ENCODE peak calls at places on chromosomes 5 and 9, in four cellular contexts. G, X, W and F are unnamed samples.

GRCh38 chr5:97002983-97003382 is 67.1 kb downstream of the LNPEP start:
- ATAC-seq in G (no peak), X (no peak), W (no peak), F (no peak)

GRCh38 chr9:122112238-122112637 is 19.1 kb upstream of the TTLL11 start:
- ATAC-seq in G (no peak), X (no peak), W (no peak), F (no peak)

GRCh38 chr5:54098267-54098666 is 212.1 kb downstream of the ARL15 start:
- ATAC-seq in G (no peak), X (no peak), W (no peak), F (no peak)

GRCh38 chr5:96821260-96821916 is 13.6 kb upstream of the ERAP1 start:
- ATAC-seq in G (no peak), X (no peak), W (no peak), F (no peak)

GRCh38 chr9:77647267-77647658 is 859 bp downstream of the GNA14 start:
- ATAC-seq in G (no peak), X (no peak), W (no peak), F (no peak)

GRCh38 chr9:100120286-100120685 is 21.2 kb downstream of the INVS start:
- ATAC-seq in G (no peak), X (no peak), W (no peak), F (no peak)

GRCh38 chr5:90534922-90535321 is 5.5 kb upstream of the LYSMD3 start:
- ATAC-seq in G (peak; percentile 31), X (no peak), W (no peak), F (no peak)

GRCh38 chr5:36569456-36569855 is 37.0 kb upstream of the SLC1A3 start:
- ATAC-seq in G (no peak), X (peak; percentile 47), W (no peak), F (no peak)

GRCh38 chr5:158958048-158958994 is 141.4 kb downstream of the EBF1 start:
- ATAC-seq in G (peak; percentile 40), X (no peak), W (no peak), F (no peak)

GRCh38 chr9:125750656-125751035 is 3.5 kb downstream of the PBX3 start:
- ATAC-seq in G (no peak), X (no peak), W (no peak), F (peak; percentile 4)

GRCh38 chr5:132898094-132898493 is 24.6 kb downstream of the LEAP2 start:
- ATAC-seq in G (no peak), X (no peak), W (no peak), F (no peak)

GRCh38 chr5:154502180-154502579 is 24.2 kb upstream of the HAND1 start:
- ATAC-seq in G (no peak), X (no peak), W (no peak), F (no peak)

GRCh38 chr5:167156446-167156845 is 1135.0 kb upstream of the WWC1 start:
- ATAC-seq in G (no peak), X (no peak), W (no peak), F (no peak)

GRCh38 chr5:35954175-35954574 is 15.8 kb upstream of the CAPSL start:
- ATAC-seq in G (no peak), X (no peak), W (no peak), F (no peak)

GRCh38 chr5:68087866-68088265 is 127.7 kb upstream of the PIK3R1 start:
- ATAC-seq in G (no peak), X (no peak), W (no peak), F (peak; percentile 36)

GRCh38 chr9:134381671-134382505 is 55.6 kb downstream of the RXRA start:
- ATAC-seq in G (peak; percentile 23), X (no peak), W (no peak), F (no peak)

GRCh38 chr5:171874210-171874609 is 88.6 kb downstream of the SMIM23 start:
- ATAC-seq in G (no peak), X (peak; percentile 60), W (peak; percentile 46), F (no peak)

GRCh38 chr5:68382640-68383039 is 167.1 kb downstream of the PIK3R1 start:
- ATAC-seq in G (peak; percentile 68), X (peak; percentile 16), W (no peak), F (no peak)

GRCh38 chr9:122128432-122129343 is 30.9 kb downstream of the NDUFA8 start:
- ATAC-seq in G (no peak), X (no peak), W (peak; percentile 7), F (no peak)